ENCODE peak calls at places on chromosomes 12 and 14, in seven cellular contexts. One of them, this sample, is unnamed.
A peak's percentile ranks its signal among the peaks of the same experiment; 100 is the strongest.

GRCh38 chr14:75982724-75983358 is 1.0 kb upstream of the TGFB3 start:
- DNase-seq in HFFc6: peak; percentile 11
- DNase-seq in mammary epithelial cell: peak; percentile 14
- DNase-seq in psoas muscle: peak; percentile 77
- DNase-seq in heart right ventricle: peak; percentile 83
- DNase-seq in RWPE1: peak; percentile 37
- DNase-seq in AG10803: peak; percentile 78
- DNase-seq in this sample: no peak

GRCh38 chr12:14836336-14837210 is 6.8 kb downstream of the ART4 start:
- DNase-seq in HFFc6: peak; percentile 86
- DNase-seq in mammary epithelial cell: peak; percentile 84
- DNase-seq in psoas muscle: no peak
- DNase-seq in heart right ventricle: no peak
- DNase-seq in RWPE1: peak; percentile 35
- DNase-seq in AG10803: peak; percentile 76
- DNase-seq in this sample: peak; percentile 52

GRCh38 chr12:11672833-11673232 is 23.4 kb downstream of the ETV6 start:
- DNase-seq in HFFc6: no peak
- DNase-seq in mammary epithelial cell: no peak
- DNase-seq in psoas muscle: no peak
- DNase-seq in heart right ventricle: no peak
- DNase-seq in RWPE1: no peak
- DNase-seq in AG10803: no peak
- DNase-seq in this sample: no peak

GRCh38 chr12:113862570-113863454 is 103.3 kb downstream of the RBM19 start:
- DNase-seq in HFFc6: peak; percentile 72
- DNase-seq in mammary epithelial cell: peak; percentile 2
- DNase-seq in psoas muscle: no peak
- DNase-seq in heart right ventricle: no peak
- DNase-seq in RWPE1: no peak
- DNase-seq in AG10803: peak; percentile 74
- DNase-seq in this sample: peak; percentile 29

GRCh38 chr12:132249747-132250478 is 79.5 kb downstream of the GALNT9 start:
- DNase-seq in HFFc6: no peak
- DNase-seq in mammary epithelial cell: no peak
- DNase-seq in psoas muscle: no peak
- DNase-seq in heart right ventricle: no peak
- DNase-seq in RWPE1: no peak
- DNase-seq in AG10803: no peak
- DNase-seq in this sample: no peak

GRCh38 chr14:58465425-58465824 is 37.9 kb downstream of the KIAA0586 start:
- DNase-seq in HFFc6: peak; percentile 5
- DNase-seq in mammary epithelial cell: peak; percentile 52
- DNase-seq in psoas muscle: no peak
- DNase-seq in heart right ventricle: no peak
- DNase-seq in RWPE1: peak; percentile 29
- DNase-seq in AG10803: peak; percentile 2
- DNase-seq in this sample: no peak

GRCh38 chr12:107359382-107359781 is 266.0 kb upstream of the CRY1 start:
- DNase-seq in HFFc6: peak; percentile 10
- DNase-seq in mammary epithelial cell: peak; percentile 51
- DNase-seq in psoas muscle: no peak
- DNase-seq in heart right ventricle: no peak
- DNase-seq in RWPE1: peak; percentile 20
- DNase-seq in AG10803: peak; percentile 77
- DNase-seq in this sample: no peak

GRCh38 chr12:113340061-113340460 is 5.2 kb upstream of the SLC8B1 start:
- DNase-seq in HFFc6: no peak
- DNase-seq in mammary epithelial cell: no peak
- DNase-seq in psoas muscle: no peak
- DNase-seq in heart right ventricle: no peak
- DNase-seq in RWPE1: no peak
- DNase-seq in AG10803: no peak
- DNase-seq in this sample: no peak

GRCh38 chr14:36245223-36245622 is 68.7 kb upstream of the PTCSC3 start:
- DNase-seq in HFFc6: no peak
- DNase-seq in mammary epithelial cell: no peak
- DNase-seq in psoas muscle: no peak
- DNase-seq in heart right ventricle: no peak
- DNase-seq in RWPE1: no peak
- DNase-seq in AG10803: no peak
- DNase-seq in this sample: no peak

GRCh38 chr14:95452176-95452889 is 64.1 kb downstream of the SYNE3 start:
- DNase-seq in HFFc6: no peak
- DNase-seq in mammary epithelial cell: no peak
- DNase-seq in psoas muscle: no peak
- DNase-seq in heart right ventricle: no peak
- DNase-seq in RWPE1: no peak
- DNase-seq in AG10803: no peak
- DNase-seq in this sample: no peak

GRCh38 chr12:100755186-100755585 is 39.4 kb upstream of the ANO4 start:
- DNase-seq in HFFc6: no peak
- DNase-seq in mammary epithelial cell: peak; percentile 59
- DNase-seq in psoas muscle: no peak
- DNase-seq in heart right ventricle: no peak
- DNase-seq in RWPE1: peak; percentile 8
- DNase-seq in AG10803: no peak
- DNase-seq in this sample: no peak

GRCh38 chr14:65156568-65157366 is 54.5 kb upstream of the MAX start:
- DNase-seq in HFFc6: peak; percentile 59
- DNase-seq in mammary epithelial cell: peak; percentile 38
- DNase-seq in psoas muscle: peak; percentile 40
- DNase-seq in heart right ventricle: peak; percentile 28
- DNase-seq in RWPE1: no peak
- DNase-seq in AG10803: peak; percentile 92
- DNase-seq in this sample: peak; percentile 71

GRCh38 chr12:25248137-25248536 is 2.6 kb downstream of the KRAS start:
- DNase-seq in HFFc6: no peak
- DNase-seq in mammary epithelial cell: no peak
- DNase-seq in psoas muscle: no peak
- DNase-seq in heart right ventricle: no peak
- DNase-seq in RWPE1: no peak
- DNase-seq in AG10803: no peak
- DNase-seq in this sample: no peak

GRCh38 chr14:101903111-101903561 is 61.2 kb upstream of the DYNC1H1 start:
- DNase-seq in HFFc6: no peak
- DNase-seq in mammary epithelial cell: no peak
- DNase-seq in psoas muscle: peak; percentile 53
- DNase-seq in heart right ventricle: peak; percentile 78
- DNase-seq in RWPE1: no peak
- DNase-seq in AG10803: no peak
- DNase-seq in this sample: no peak

GRCh38 chr14:52690983-52691760 is 4.2 kb downstream of the ERO1A start:
- DNase-seq in HFFc6: no peak
- DNase-seq in mammary epithelial cell: peak; percentile 30
- DNase-seq in psoas muscle: no peak
- DNase-seq in heart right ventricle: no peak
- DNase-seq in RWPE1: no peak
- DNase-seq in AG10803: no peak
- DNase-seq in this sample: no peak

GRCh38 chr12:19671695-19672094 is 232.4 kb downstream of the AEBP2 start:
- DNase-seq in HFFc6: no peak
- DNase-seq in mammary epithelial cell: no peak
- DNase-seq in psoas muscle: no peak
- DNase-seq in heart right ventricle: no peak
- DNase-seq in RWPE1: no peak
- DNase-seq in AG10803: peak; percentile 13
- DNase-seq in this sample: no peak

GRCh38 chr14:96681826-96682225 is 115.4 kb upstream of the VRK1 start:
- DNase-seq in HFFc6: no peak
- DNase-seq in mammary epithelial cell: peak; percentile 9
- DNase-seq in psoas muscle: no peak
- DNase-seq in heart right ventricle: no peak
- DNase-seq in RWPE1: no peak
- DNase-seq in AG10803: peak; percentile 24
- DNase-seq in this sample: no peak

GRCh38 chr14:100400115-100400514 is 77.0 kb downstream of the SLC25A47 start:
- DNase-seq in HFFc6: no peak
- DNase-seq in mammary epithelial cell: no peak
- DNase-seq in psoas muscle: no peak
- DNase-seq in heart right ventricle: no peak
- DNase-seq in RWPE1: no peak
- DNase-seq in AG10803: no peak
- DNase-seq in this sample: no peak

GRCh38 chr14:81166126-81166525 is 54.6 kb downstream of the GTF2A1 start:
- DNase-seq in HFFc6: no peak
- DNase-seq in mammary epithelial cell: no peak
- DNase-seq in psoas muscle: no peak
- DNase-seq in heart right ventricle: no peak
- DNase-seq in RWPE1: no peak
- DNase-seq in AG10803: no peak
- DNase-seq in this sample: no peak

GRCh38 chr14:96598332-96598928 is 96.2 kb downstream of the PAPOLA start:
- DNase-seq in HFFc6: no peak
- DNase-seq in mammary epithelial cell: no peak
- DNase-seq in psoas muscle: no peak
- DNase-seq in heart right ventricle: no peak
- DNase-seq in RWPE1: no peak
- DNase-seq in AG10803: no peak
- DNase-seq in this sample: no peak

GRCh38 chr12:62673027-62673815 is 206.6 kb downstream of the MON2 start:
- DNase-seq in HFFc6: no peak
- DNase-seq in mammary epithelial cell: no peak
- DNase-seq in psoas muscle: no peak
- DNase-seq in heart right ventricle: no peak
- DNase-seq in RWPE1: no peak
- DNase-seq in AG10803: no peak
- DNase-seq in this sample: no peak

GRCh38 chr14:77141592-77142288 is at the start of gene ZDHHC22:
- DNase-seq in HFFc6: no peak
- DNase-seq in mammary epithelial cell: no peak
- DNase-seq in psoas muscle: no peak
- DNase-seq in heart right ventricle: no peak
- DNase-seq in RWPE1: no peak
- DNase-seq in AG10803: no peak
- DNase-seq in this sample: no peak

GRCh38 chr12:54021006-54021405 is 7.2 kb upstream of the HOXC6 start:
- DNase-seq in HFFc6: no peak
- DNase-seq in mammary epithelial cell: no peak
- DNase-seq in psoas muscle: no peak
- DNase-seq in heart right ventricle: no peak
- DNase-seq in RWPE1: no peak
- DNase-seq in AG10803: no peak
- DNase-seq in this sample: no peak

GRCh38 chr12:54022960-54023884 is 5.0 kb upstream of the HOXC6 start:
- DNase-seq in HFFc6: no peak
- DNase-seq in mammary epithelial cell: no peak
- DNase-seq in psoas muscle: no peak
- DNase-seq in heart right ventricle: no peak
- DNase-seq in RWPE1: no peak
- DNase-seq in AG10803: no peak
- DNase-seq in this sample: no peak

GRCh38 chr12:54019924-54020586 is 8.2 kb upstream of the HOXC6 start:
- DNase-seq in HFFc6: no peak
- DNase-seq in mammary epithelial cell: peak; percentile 17
- DNase-seq in psoas muscle: no peak
- DNase-seq in heart right ventricle: no peak
- DNase-seq in RWPE1: no peak
- DNase-seq in AG10803: peak; percentile 70
- DNase-seq in this sample: no peak

GRCh38 chr12:54020587-54020969 is 7.7 kb upstream of the HOXC6 start:
- DNase-seq in HFFc6: no peak
- DNase-seq in mammary epithelial cell: no peak
- DNase-seq in psoas muscle: no peak
- DNase-seq in heart right ventricle: no peak
- DNase-seq in RWPE1: no peak
- DNase-seq in AG10803: no peak
- DNase-seq in this sample: no peak

GRCh38 chr12:54021432-54022013 is 6.7 kb upstream of the HOXC6 start:
- DNase-seq in HFFc6: no peak
- DNase-seq in mammary epithelial cell: peak; percentile 86
- DNase-seq in psoas muscle: peak; percentile 57
- DNase-seq in heart right ventricle: no peak
- DNase-seq in RWPE1: no peak
- DNase-seq in AG10803: peak; percentile 66
- DNase-seq in this sample: no peak
- TF ChIP-seq CTCF in HFFc6: no peak
- TF ChIP-seq CTCF in mammary epithelial cell: peak; percentile 56
- TF ChIP-seq CTCF in psoas muscle: peak; percentile 43
- TF ChIP-seq CTCF in heart right ventricle: no peak
- TF ChIP-seq CTCF in RWPE1: peak; percentile 32
- TF ChIP-seq CTCF in AG10803: peak; percentile 43
- TF ChIP-seq CTCF in this sample: no peak

DNA sequence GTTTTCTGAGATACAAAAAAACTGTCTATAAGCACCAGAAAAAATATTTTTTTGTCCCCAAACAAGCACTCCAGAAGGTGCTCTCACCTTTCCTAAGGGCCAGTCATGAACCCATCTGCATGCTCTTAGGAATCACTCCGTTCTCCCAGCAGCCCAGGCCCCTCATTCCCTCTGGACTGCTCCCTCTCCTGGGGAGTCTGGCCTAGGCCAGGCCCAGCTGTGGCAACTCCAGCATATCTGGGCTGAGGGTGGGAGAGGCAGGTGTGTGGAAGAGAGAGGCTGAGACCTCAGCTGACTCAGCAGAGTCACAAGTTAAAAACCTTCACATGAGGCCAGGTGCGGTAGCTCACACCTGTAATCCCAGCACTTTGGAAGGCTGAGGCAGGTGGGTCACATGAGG is 54.6 kb downstream of the TRAFD1 start:
- DNase-seq in HFFc6: no peak
- DNase-seq in mammary epithelial cell: no peak
- DNase-seq in psoas muscle: no peak
- DNase-seq in heart right ventricle: no peak
- DNase-seq in RWPE1: no peak
- DNase-seq in AG10803: no peak
- DNase-seq in this sample: no peak
- TF ChIP-seq CTCF in HFFc6: no peak
- TF ChIP-seq CTCF in mammary epithelial cell: no peak
- TF ChIP-seq CTCF in psoas muscle: no peak
- TF ChIP-seq CTCF in heart right ventricle: no peak
- TF ChIP-seq CTCF in RWPE1: no peak
- TF ChIP-seq CTCF in AG10803: no peak
- TF ChIP-seq CTCF in this sample: no peak

GRCh38 chr12:3348055-3348454 is 142.9 kb upstream of the PRMT8 start:
- DNase-seq in HFFc6: no peak
- DNase-seq in mammary epithelial cell: no peak
- DNase-seq in psoas muscle: no peak
- DNase-seq in heart right ventricle: no peak
- DNase-seq in RWPE1: no peak
- DNase-seq in AG10803: no peak
- DNase-seq in this sample: no peak
- TF ChIP-seq CTCF in HFFc6: no peak
- TF ChIP-seq CTCF in mammary epithelial cell: no peak
- TF ChIP-seq CTCF in psoas muscle: no peak
- TF ChIP-seq CTCF in heart right ventricle: no peak
- TF ChIP-seq CTCF in RWPE1: no peak
- TF ChIP-seq CTCF in AG10803: no peak
- TF ChIP-seq CTCF in this sample: no peak

GRCh38 chr12:6827982-6828670 is at the start of gene P3H3:
- DNase-seq in HFFc6: peak; percentile 53
- DNase-seq in mammary epithelial cell: no peak
- DNase-seq in psoas muscle: peak; percentile 39
- DNase-seq in heart right ventricle: peak; percentile 52
- DNase-seq in RWPE1: no peak
- DNase-seq in AG10803: peak; percentile 24
- DNase-seq in this sample: no peak
- TF ChIP-seq CTCF in HFFc6: peak; percentile 8
- TF ChIP-seq CTCF in mammary epithelial cell: no peak
- TF ChIP-seq CTCF in psoas muscle: no peak
- TF ChIP-seq CTCF in heart right ventricle: no peak
- TF ChIP-seq CTCF in RWPE1: peak; percentile 7
- TF ChIP-seq CTCF in AG10803: no peak
- TF ChIP-seq CTCF in this sample: no peak